ENCODE peak calls at places on chromosome 1, in five cellular contexts. E, G, V, I and A are unnamed samples.

GRCh38 chr1:84991097-84991890 is 5.6 kb downstream of the MCOLN2 start:
- DNase-seq in V (no peak), I (no peak), E (no peak), G (no peak), A (no peak)

GRCh38 chr1:153699116-153699515 is 20.6 kb downstream of the NPR1 start:
- DNase-seq in I (no peak), V (no peak), G (no peak), E (no peak), A (no peak)

GRCh38 chr1:25246600-25247023 is 642 bp downstream of the RSRP1 start:
- DNase-seq in G (no peak), I (peak; percentile 15), V (peak; percentile 48), E (no peak), A (no peak)

GRCh38 chr1:55930931-55931271 is 648.5 kb downstream of the PLPP3 start:
- DNase-seq in G (no peak), I (no peak), V (no peak), E (no peak), A (no peak)

GRCh38 chr1:167401260-167401873 is 117.0 kb downstream of the CD247 start:
- DNase-seq in I (peak; percentile 44), G (peak; percentile 17), E (peak; percentile 4), V (peak; percentile 46), A (no peak)

GRCh38 chr1:115089443-115090340 is at the start of gene TSPAN2:
- DNase-seq in I (peak; percentile 57), E (no peak), V (peak; percentile 53), G (no peak), A (no peak)

GRCh38 chr1:33206340-33206739 is 24.5 kb upstream of the TRIM62 start:
- DNase-seq in I (no peak), E (no peak), G (no peak), V (no peak), A (no peak)

GRCh38 chr1:3817138-3817740 is 20.9 kb upstream of the LRRC47 start:
- DNase-seq in E (no peak), I (no peak), G (no peak), V (no peak), A (no peak)

GRCh38 chr1:216144661-216145450 is 278.4 kb downstream of the USH2A start:
- DNase-seq in V (no peak), E (no peak), I (no peak), G (no peak), A (no peak)

GRCh38 chr1:63843010-63843409 is 69.2 kb downstream of the ROR1 start:
- DNase-seq in I (no peak), G (no peak), E (no peak), V (no peak), A (no peak)